ENCODE peak calls at places on chromosomes 6 and 20, in nine cellular contexts. Q is transverse colon, A is left ventricle myocardium inferior, V is endothelial cell of umbilical vein, X is cardiac muscle cell, I is fibroblast of pulmonary artery, O is GM12865, S is right lobe of liver, K is coronary artery. P is an unnamed sample.

GRCh38 chr6:107192739-107193296 is 77.5 kb upstream of the BEND3 start:
- DNase-seq in O (no peak), V (no peak), I (no peak), X (no peak), Q (no peak), K (no peak), A (no peak), S (no peak), P (no peak)

GRCh38 chr20:14495066-14495465 is 157.7 kb upstream of the FLRT3 start:
- DNase-seq in A (no peak), V (no peak), S (no peak), O (no peak), I (no peak), Q (no peak), K (no peak), X (no peak), P (no peak)

GRCh38 chr6:137309078-137309762 is 90.0 kb upstream of the IFNGR1 start:
- DNase-seq in Q (peak), S (peak), K (no peak), X (peak), O (peak), I (peak), A (peak), V (peak), P (peak)

GRCh38 chr6:118444796-118445195 is 103.3 kb upstream of the PLN start:
- DNase-seq in S (no peak), K (no peak), Q (no peak), A (no peak), X (no peak), I (no peak), V (no peak), O (no peak), P (no peak)

GRCh38 chr6:166025149-166025898 is 142.3 kb downstream of the TBXT start:
- DNase-seq in A (peak), V (no peak), S (no peak), X (peak), O (no peak), K (no peak), Q (no peak), I (peak), P (no peak)

GRCh38 chr6:136435096-136435495 is 115.1 kb downstream of the MAP7 start:
- DNase-seq in O (no peak), I (no peak), Q (no peak), X (no peak), A (no peak), S (no peak), V (no peak), K (no peak), P (no peak)

GRCh38 chr6:162856885-162857284 is 129.1 kb downstream of the PACRG start:
- DNase-seq in X (peak), S (no peak), Q (peak), O (peak), V (peak), K (no peak), A (no peak), I (peak), P (peak)

GRCh38 chr6:84568971-84569370 is 195.4 kb downstream of the TBX18 start:
- DNase-seq in O (no peak), X (peak), K (no peak), V (peak), S (no peak), I (peak), Q (no peak), A (no peak), P (no peak)

GRCh38 chr6:47473791-47474351 is 3.7 kb upstream of the CD2AP start:
- DNase-seq in S (no peak), K (no peak), X (no peak), V (peak), O (no peak), I (no peak), Q (no peak), A (no peak), P (no peak)

GRCh38 chr6:157486632-157487031 is 105.6 kb downstream of the ZDHHC14 start:
- DNase-seq in S (no peak), I (no peak), Q (no peak), V (no peak), A (no peak), K (no peak), O (no peak), X (no peak), P (no peak)

GRCh38 chr20:52209154-52209571 is 17.6 kb upstream of the ZFP64 start:
- DNase-seq in V (no peak), S (no peak), A (no peak), O (no peak), K (no peak), Q (no peak), X (no peak), I (no peak), P (no peak)

GRCh38 chr20:60055740-60056139 is 97.5 kb downstream of the CDH26 start:
- DNase-seq in A (peak), X (peak), V (no peak), S (peak), K (peak), O (peak), Q (peak), I (no peak), P (no peak)

GRCh38 chr20:38152175-38153010 is 12.7 kb downstream of the TGM2 start:
- DNase-seq in V (peak), K (peak), A (peak), Q (peak), S (peak), X (peak), I (peak), O (peak), P (no peak)

GRCh38 chr6:90082847-90083246 is 188.6 kb downstream of the GJA10 start:
- DNase-seq in A (no peak), X (no peak), O (no peak), I (no peak), S (no peak), Q (no peak), V (no peak), K (no peak), P (no peak)

GRCh38 chr6:90295854-90296345 is 743 bp downstream of the BACH2 start:
- DNase-seq in X (peak), Q (peak), A (peak), K (peak), O (peak), V (peak), S (peak), I (peak), P (no peak)

GRCh38 chr6:112235956-112236355 is 18.4 kb downstream of the LAMA4 start:
- DNase-seq in K (no peak), O (peak), I (peak), X (peak), S (no peak), A (no peak), Q (no peak), V (peak), P (no peak)

GRCh38 chr6:143149771-143150170 is 89.1 kb downstream of the AIG1 start:
- DNase-seq in S (no peak), X (peak), Q (no peak), O (no peak), I (no peak), V (no peak), A (no peak), K (no peak), P (no peak)

GRCh38 chr6:150006961-150007464 is 18.3 kb downstream of the RAET1L start:
- DNase-seq in K (no peak), I (peak), O (peak), A (no peak), V (no peak), Q (no peak), X (peak), S (no peak), P (no peak)

GRCh38 chr6:158175111-158175510 is 7.0 kb downstream of the GTF2H5 start:
- DNase-seq in O (no peak), S (no peak), A (no peak), K (no peak), I (no peak), Q (no peak), X (no peak), V (no peak), P (no peak)

GRCh38 chr6:20704325-20704724 is 170.1 kb downstream of the CDKAL1 start:
- DNase-seq in S (no peak), K (no peak), V (peak), A (no peak), Q (no peak), I (no peak), X (no peak), O (no peak), P (no peak)

GRCh38 chr6:31697555-31697954 is 5.6 kb downstream of the ABHD16A start:
- DNase-seq in A (no peak), V (no peak), I (no peak), X (no peak), S (no peak), K (no peak), O (no peak), Q (no peak), P (no peak)

GRCh38 chr20:50815162-50815989 is 20.5 kb downstream of the BCAS4 start:
- DNase-seq in I (no peak), S (no peak), A (no peak), Q (peak), O (peak), V (no peak), X (no peak), K (no peak), P (no peak)

GRCh38 chr6:48186746-48187145 is 75.7 kb upstream of the PTCHD4 start:
- DNase-seq in I (no peak), Q (no peak), X (no peak), V (no peak), A (no peak), O (no peak), S (no peak), K (no peak), P (no peak)

GRCh38 chr6:144768676-144769599 is 483.8 kb downstream of the UTRN start:
- DNase-seq in I (no peak), S (no peak), A (no peak), Q (no peak), X (no peak), K (no peak), V (no peak), O (no peak), P (no peak)

DNA sequence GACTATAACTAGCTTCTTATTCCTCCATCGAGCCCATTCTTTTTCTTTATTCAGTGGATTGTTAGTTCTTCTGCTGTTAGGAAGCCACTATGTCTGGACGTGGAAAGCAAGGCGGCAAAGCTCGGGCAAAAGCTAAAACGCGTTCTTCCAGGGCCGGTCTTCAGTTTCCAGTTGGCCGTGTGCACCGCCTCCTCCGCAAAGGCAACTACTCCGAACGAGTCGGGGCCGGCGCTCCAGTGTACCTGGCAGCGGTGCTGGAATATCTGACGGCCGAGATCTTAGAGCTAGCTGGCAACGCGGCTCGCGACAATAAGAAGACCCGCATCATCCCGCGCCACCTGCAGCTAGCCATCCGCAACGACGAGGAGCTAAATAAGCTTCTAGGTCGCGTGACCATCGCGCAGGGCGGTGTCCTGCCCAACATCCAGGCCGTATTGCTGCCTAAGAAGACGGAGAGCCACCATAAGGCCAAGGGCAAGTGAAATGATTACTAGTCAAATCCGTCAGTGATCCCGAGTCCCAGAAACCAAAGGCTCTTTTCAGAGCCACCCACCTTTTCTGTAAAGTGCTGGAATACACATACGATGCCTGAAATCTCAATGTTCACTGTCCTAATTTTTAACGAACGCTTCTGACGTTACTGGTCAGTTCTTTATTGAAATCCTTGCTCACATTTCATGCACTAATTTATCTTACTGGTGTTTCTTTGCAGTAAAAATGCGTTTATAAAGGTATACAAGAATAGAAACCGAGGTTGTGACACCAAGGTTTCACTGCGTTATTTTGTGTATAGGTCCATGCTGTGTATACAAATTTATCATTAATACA is 129.9 kb downstream of the HFE start:
- DNase-seq in V (peak), K (peak), S (peak), I (peak), Q (peak), A (peak), X (peak), O (peak), P (no peak)
- TF ChIP-seq CTCF in V (peak), K (peak), S (peak), I (peak), Q (peak), A (peak), X (peak), O (no peak), P (no peak)

GRCh38 chr20:63471719-63472158 is 716 bp downstream of the KCNQ2 start:
- DNase-seq in A (no peak), K (no peak), I (no peak), V (no peak), O (no peak), X (no peak), Q (no peak), S (no peak), P (no peak)
- H3K4me3 ChIP-seq in A (peak), K (peak), I (no peak), V (no peak), O (no peak), X (peak), Q (no peak), S (no peak), P (no peak)

GRCh38 chr6:44221961-44222335 is 1.4 kb upstream of the SLC29A1 start:
- DNase-seq in S (no peak), V (no peak), O (no peak), X (no peak), K (no peak), A (no peak), Q (no peak), I (no peak), P (no peak)

GRCh38 chr6:44224154-44224977 is 971 bp downstream of the SLC29A1 start:
- DNase-seq in O (peak), X (peak), V (peak), K (no peak), A (no peak), I (no peak), Q (no peak), S (no peak), P (no peak)

GRCh38 chr6:44222486-44222986 is 859 bp upstream of the SLC29A1 start:
- DNase-seq in Q (no peak), K (no peak), O (no peak), A (no peak), S (no peak), X (no peak), I (no peak), V (peak), P (no peak)

GRCh38 chr6:44223471-44224153 is at the start of gene SLC29A1:
- DNase-seq in A (peak), S (peak), Q (peak), K (peak), X (peak), O (peak), V (peak), I (peak), P (no peak)

DNA sequence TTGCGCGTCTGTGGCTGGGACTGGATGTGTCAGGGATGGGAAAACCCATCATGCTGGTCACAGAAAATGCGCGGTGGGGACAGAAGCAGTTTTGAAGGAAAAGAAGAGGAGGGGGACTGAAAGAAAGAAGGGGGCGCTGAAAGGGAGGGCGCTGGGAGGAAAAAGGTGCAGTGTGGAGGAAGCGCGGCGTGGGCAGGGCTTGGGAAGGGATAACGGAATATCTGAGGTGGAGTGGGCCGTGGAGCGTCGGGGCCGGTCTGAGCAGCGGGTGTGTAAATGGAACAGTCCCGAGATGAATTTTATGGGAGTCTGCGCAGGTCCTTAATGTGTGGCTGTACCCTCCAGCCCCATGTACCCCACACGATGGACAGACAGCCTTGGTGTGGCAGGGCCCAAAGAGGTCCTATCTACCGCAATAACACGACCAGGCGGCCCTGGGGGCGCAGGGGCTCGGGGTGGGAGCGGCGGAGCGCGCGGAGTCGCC is 366 bp upstream of the SLC29A1 start:
- DNase-seq in X (no peak), S (no peak), K (no peak), V (peak), A (no peak), I (no peak), O (no peak), Q (no peak), P (no peak)
- TF ChIP-seq CTCF in X (no peak), S (no peak), K (no peak), V (no peak), A (no peak), I (no peak), O (no peak), Q (no peak), P (no peak)

DNA sequence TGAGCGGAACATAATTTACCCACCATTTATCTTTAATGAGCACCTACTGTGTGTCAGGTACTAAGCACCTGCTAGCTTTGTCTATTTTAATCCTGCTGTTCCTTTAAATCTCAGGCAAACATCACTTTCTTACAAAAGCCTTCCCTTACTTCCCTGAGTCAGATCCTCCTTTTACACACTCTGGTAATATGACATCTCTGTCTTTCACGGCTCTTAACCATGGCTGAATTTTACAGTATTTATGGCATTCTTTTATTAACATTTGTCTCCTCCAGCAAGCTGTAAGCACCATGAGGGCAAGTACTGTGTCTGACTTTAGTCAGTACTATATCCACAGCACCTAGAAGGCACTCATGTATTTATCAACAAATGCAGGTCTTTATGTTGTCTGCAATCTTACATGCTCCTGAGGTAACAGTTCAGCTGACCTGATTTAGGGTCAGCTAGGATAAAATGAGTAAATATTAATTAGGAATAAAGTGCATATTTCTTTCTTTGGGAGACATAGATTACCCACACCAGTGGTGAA is 33.7 kb upstream of the HBS1L start:
- DNase-seq in K (no peak), S (no peak), Q (no peak), A (no peak), V (no peak), O (no peak), X (no peak), I (no peak), P (peak)
- H3K4me3 ChIP-seq in K (no peak), S (no peak), Q (no peak), A (no peak), V (no peak), O (no peak), X (no peak), I (no peak), P (peak)

P was measured in epithelial cell of proximal tubule.